ENCODE peak calls at places on chromosome 20, in six cellular contexts. T is lower lobe of right lung; H is CD8-positive, alpha-beta T cell; Y is IMR-90; Q is hepatocyte; J is psoas muscle. E is an unnamed sample.

GRCh38 chr20:38877483-38877882 is 48.7 kb upstream of the FAM83D start:
- DNase-seq in T (no peak), H (no peak), Y (no peak), Q (no peak), J (no peak), E (no peak)

GRCh38 chr20:24868959-24869358 is 80.1 kb upstream of the CST7 start:
- DNase-seq in T (no peak), H (no peak), Y (no peak), Q (no peak), J (no peak), E (no peak)

GRCh38 chr20:38979842-38980241 is 17.7 kb downstream of the DHX35 start:
- DNase-seq in T (no peak), H (no peak), Y (no peak), Q (no peak), J (no peak), E (no peak)

GRCh38 chr20:50138120-50138478 is 15.4 kb downstream of the PEDS1 start:
- DNase-seq in T (no peak), H (no peak), Y (no peak), Q (no peak), J (no peak), E (no peak)

GRCh38 chr20:3873507-3873906 is 15.7 kb upstream of the PANK2 start:
- DNase-seq in T (no peak), H (no peak), Y (no peak), Q (no peak), J (no peak), E (no peak)

GRCh38 chr20:46255440-46256104 is 52.7 kb downstream of the CDH22 start:
- DNase-seq in T (peak), H (peak), Y (no peak), Q (peak), J (peak), E (no peak)

GRCh38 chr20:26315054-26315453 is 618.4 kb upstream of the ZNF337 start:
- DNase-seq in T (no peak), H (no peak), Y (no peak), Q (no peak), J (no peak), E (no peak)

GRCh38 chr20:34047010-34047687 is 53.4 kb downstream of the RALY start:
- DNase-seq in T (no peak), H (no peak), Y (no peak), Q (no peak), J (no peak), E (no peak)

GRCh38 chr20:62454936-62455673 is 20.7 kb downstream of the GATA5 start:
- DNase-seq in T (no peak), H (no peak), Y (no peak), Q (peak), J (no peak), E (no peak)

GRCh38 chr20:25309395-25310267 is 61.7 kb downstream of the PYGB start:
- DNase-seq in T (peak), H (no peak), Y (peak), Q (peak), J (peak), E (no peak)

GRCh38 chr20:35506872-35507638 is 22.4 kb downstream of the C20orf173 start:
- DNase-seq in T (no peak), H (no peak), Y (peak), Q (no peak), J (no peak), E (no peak)

GRCh38 chr20:32607727-32608663 is 22.9 kb upstream of the NOL4L start:
- DNase-seq in T (no peak), H (no peak), Y (no peak), Q (no peak), J (no peak), E (no peak)

GRCh38 chr20:57688864-57689263 is 21.0 kb downstream of the PMEPA1 start:
- DNase-seq in T (no peak), H (no peak), Y (no peak), Q (no peak), J (peak), E (no peak)

GRCh38 chr20:17747431-17747846 is 47.7 kb downstream of the BANF2 start:
- DNase-seq in T (no peak), H (no peak), Y (peak), Q (peak), J (peak), E (no peak)

GRCh38 chr20:56689852-56690485 is 60.9 kb downstream of the TFAP2C start:
- DNase-seq in T (no peak), H (no peak), Y (no peak), Q (no peak), J (no peak), E (no peak)

GRCh38 chr20:62918830-62919229 is 7.5 kb downstream of the DIDO1 start:
- DNase-seq in T (peak), H (peak), Y (no peak), Q (no peak), J (no peak), E (no peak)

DNA sequence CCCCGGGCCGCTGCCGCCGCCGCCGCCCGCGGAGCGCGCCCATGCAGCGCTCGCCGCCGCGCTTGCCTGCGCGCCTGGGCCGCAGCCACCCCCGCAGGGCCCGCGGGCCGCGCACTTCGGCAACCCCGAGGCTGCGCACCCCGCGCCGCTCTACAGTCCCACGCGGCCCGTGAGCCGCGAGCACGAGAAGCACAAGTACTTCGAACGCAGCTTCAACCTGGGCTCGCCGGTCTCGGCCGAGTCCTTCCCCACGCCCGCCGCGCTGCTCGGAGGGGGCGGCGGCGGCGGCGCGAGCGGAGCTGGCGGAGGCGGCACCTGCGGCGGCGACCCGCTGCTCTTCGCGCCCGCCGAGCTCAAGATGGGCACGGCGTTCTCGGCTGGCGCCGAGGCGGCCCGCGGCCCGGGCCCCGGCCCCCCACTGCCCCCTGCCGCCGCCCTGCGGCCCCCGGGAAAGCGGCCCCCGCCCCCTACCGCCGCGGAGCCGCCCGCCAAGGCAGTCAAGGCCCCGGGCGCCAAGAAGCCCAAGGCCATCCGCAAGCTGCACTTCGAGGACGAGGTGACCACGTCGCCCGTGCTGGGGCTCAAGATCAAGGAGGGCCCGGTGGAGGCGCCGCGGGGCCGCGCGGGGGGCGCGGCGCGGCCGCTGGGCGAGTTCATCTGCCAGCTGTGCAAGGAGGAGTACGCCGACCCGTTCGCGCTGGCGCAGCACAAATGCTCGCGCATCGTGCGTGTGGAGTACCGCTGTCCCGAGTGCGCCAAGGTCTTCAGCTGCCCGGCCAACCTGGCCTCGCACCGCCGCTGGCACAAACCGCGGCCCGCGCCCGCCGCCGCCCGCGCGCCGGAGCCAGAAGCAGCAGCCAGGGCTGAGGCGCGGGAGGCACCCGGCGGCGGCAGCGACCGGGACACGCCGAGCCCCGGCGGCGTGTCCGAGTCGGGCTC is 779 bp downstream of the INSM1 start:
- DNase-seq in T (no peak), H (no peak), Y (no peak), Q (peak), J (no peak), E (no peak)
- H3K4me3 ChIP-seq in T (no peak), H (no peak), Y (peak), Q (no peak), J (peak), E (peak)

GRCh38 chr20:15924556-15924955 is 648.7 kb downstream of the KIF16B start:
- DNase-seq in T (no peak), H (no peak), Y (no peak), Q (no peak), J (no peak), E (no peak)
- H3K27ac ChIP-seq in T (no peak), H (no peak), Y (no peak), Q (no peak), J (no peak), E (no peak)

DNA sequence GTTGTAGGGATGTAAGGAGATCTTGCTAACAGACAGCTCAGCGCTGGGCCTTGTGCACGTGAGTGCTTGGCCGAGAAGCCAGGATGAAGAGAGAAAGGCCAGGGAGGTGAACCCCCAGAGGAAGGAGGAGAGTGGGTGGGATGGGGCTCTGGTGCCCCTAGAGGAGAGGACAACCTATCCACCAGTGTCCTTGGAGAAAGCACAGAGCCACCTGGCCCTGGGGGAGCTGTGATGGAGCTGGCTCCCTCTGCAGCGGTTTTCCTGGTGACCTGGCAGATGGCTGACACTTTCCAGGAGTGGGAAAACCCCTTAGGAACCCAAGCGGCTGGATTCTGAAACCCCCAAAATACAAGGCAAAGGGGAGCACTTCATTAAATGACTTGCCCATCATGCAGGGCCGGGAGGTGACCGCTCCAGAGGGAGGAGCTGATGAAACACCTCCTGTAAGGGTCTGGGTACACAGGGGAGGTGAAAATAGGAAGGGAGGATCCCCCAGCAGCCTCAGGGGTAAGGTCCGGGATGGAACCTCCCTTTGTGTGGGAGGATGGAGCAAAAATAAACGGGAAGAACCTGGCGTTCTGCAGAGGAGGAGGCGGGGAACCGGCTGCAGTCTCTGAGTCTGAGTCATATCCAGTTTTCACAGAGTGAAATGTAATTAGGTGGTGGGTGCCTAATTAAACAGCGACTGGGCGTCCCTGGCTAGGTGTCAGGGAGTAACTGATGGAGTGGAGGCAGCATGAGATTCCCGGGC is 80.4 kb downstream of the SULF2 start:
- DNase-seq in T (no peak), H (no peak), Y (no peak), Q (no peak), J (peak), E (no peak)
- TF ChIP-seq CTCF in T (no peak), H (no peak), Y (no peak), Q (no peak), J (no peak), E (no peak)

GRCh38 chr20:58851969-58852458 is 502 bp upstream of the GNAS start:
- DNase-seq in T (no peak), H (no peak), Y (no peak), Q (no peak), J (no peak), E (no peak)
- H3K4me3 ChIP-seq in T (peak), H (peak), Y (peak), Q (peak), J (peak), E (peak)

GRCh38 chr20:221258-221830 is 5.7 kb upstream of the DEFB129 start:
- DNase-seq in T (no peak), H (no peak), Y (no peak), Q (no peak), J (no peak), E (no peak)

GRCh38 chr20:227439-228105 is 514 bp downstream of the DEFB129 start:
- DNase-seq in T (no peak), H (no peak), Y (no peak), Q (no peak), J (no peak), E (no peak)

DNA sequence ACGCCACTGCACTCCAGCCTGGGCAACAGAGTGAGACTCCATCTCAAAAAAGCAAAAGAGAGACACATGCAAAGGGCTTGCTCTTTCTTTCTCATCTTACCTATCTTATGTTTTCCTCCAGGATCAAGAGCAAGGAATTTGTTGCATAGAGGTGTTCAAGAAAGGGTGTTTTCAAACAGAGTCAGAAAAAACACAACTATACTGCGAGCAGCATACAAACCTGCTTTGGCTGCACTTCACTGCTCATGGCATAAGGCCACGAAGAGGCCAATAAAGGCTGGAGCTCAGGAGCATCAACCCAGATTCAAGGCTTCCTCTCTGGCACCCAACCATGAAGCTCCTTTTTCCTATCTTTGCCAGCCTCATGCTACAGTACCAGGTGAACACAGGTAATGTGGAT is at the start of gene DEFB129:
- DNase-seq in T (no peak), H (no peak), Y (no peak), Q (no peak), J (no peak), E (no peak)
- H3K27ac ChIP-seq in T (no peak), H (no peak), Y (no peak), Q (no peak), J (no peak), E (no peak)

GRCh38 chr20:41848180-41848579 is 230.0 kb upstream of the CHD6 start:
- DNase-seq in T (no peak), H (no peak), Y (no peak), Q (no peak), J (no peak), E (no peak)
- TF ChIP-seq CTCF in T (no peak), H (no peak), Y (no peak), Q (peak), J (no peak), E (no peak)

GRCh38 chr20:22387452-22387851 is 196.9 kb downstream of the FOXA2 start:
- DNase-seq in T (no peak), H (no peak), Y (no peak), Q (no peak), J (no peak), E (no peak)
- H3K4me3 ChIP-seq in T (no peak), H (no peak), Y (no peak), Q (no peak), J (no peak), E (no peak)

E was measured in coronary artery.